ENCODE peak calls at places on chromosome 22, in ten cellular contexts. One of them, this sample, is unnamed.

GRCh38 chr22:22210375-22210774 is 34.2 kb upstream of the VPREB1 start:
- DNase-seq in CD8-positive, alpha-beta memory T cell: peak
- DNase-seq in CD8-positive, alpha-beta T cell: no peak
- DNase-seq in WERI-Rb-1: no peak
- DNase-seq in heart left ventricle: no peak
- DNase-seq in GM23338: no peak
- DNase-seq in OCI-LY7: no peak
- DNase-seq in A549: no peak
- DNase-seq in naive thymus-derived CD4-positive, alpha-beta T cell: no peak
- DNase-seq in transverse colon: no peak
- DNase-seq in this sample: no peak

GRCh38 chr22:29209624-29209929 is 3.9 kb downstream of the EMID1 start:
- DNase-seq in CD8-positive, alpha-beta memory T cell: no peak
- DNase-seq in CD8-positive, alpha-beta T cell: no peak
- DNase-seq in WERI-Rb-1: no peak
- DNase-seq in heart left ventricle: no peak
- DNase-seq in GM23338: peak
- DNase-seq in OCI-LY7: no peak
- DNase-seq in A549: no peak
- DNase-seq in naive thymus-derived CD4-positive, alpha-beta T cell: no peak
- DNase-seq in transverse colon: no peak
- DNase-seq in this sample: no peak

GRCh38 chr22:49861642-49862407 is 8.2 kb downstream of the ZBED4 start:
- DNase-seq in CD8-positive, alpha-beta memory T cell: no peak
- DNase-seq in CD8-positive, alpha-beta T cell: no peak
- DNase-seq in WERI-Rb-1: no peak
- DNase-seq in heart left ventricle: no peak
- DNase-seq in GM23338: no peak
- DNase-seq in OCI-LY7: no peak
- DNase-seq in A549: no peak
- DNase-seq in naive thymus-derived CD4-positive, alpha-beta T cell: no peak
- DNase-seq in transverse colon: no peak
- DNase-seq in this sample: no peak

GRCh38 chr22:30453731-30454510 is 17.9 kb downstream of the SEC14L3 start:
- DNase-seq in CD8-positive, alpha-beta memory T cell: no peak
- DNase-seq in CD8-positive, alpha-beta T cell: no peak
- DNase-seq in WERI-Rb-1: peak
- DNase-seq in heart left ventricle: no peak
- DNase-seq in GM23338: peak
- DNase-seq in OCI-LY7: no peak
- DNase-seq in A549: no peak
- DNase-seq in naive thymus-derived CD4-positive, alpha-beta T cell: no peak
- DNase-seq in transverse colon: no peak
- DNase-seq in this sample: no peak

GRCh38 chr22:36724836-36725235 is 21.3 kb upstream of the CACNG2 start:
- DNase-seq in CD8-positive, alpha-beta memory T cell: no peak
- DNase-seq in CD8-positive, alpha-beta T cell: no peak
- DNase-seq in WERI-Rb-1: no peak
- DNase-seq in heart left ventricle: no peak
- DNase-seq in GM23338: no peak
- DNase-seq in OCI-LY7: no peak
- DNase-seq in A549: no peak
- DNase-seq in naive thymus-derived CD4-positive, alpha-beta T cell: no peak
- DNase-seq in transverse colon: no peak
- DNase-seq in this sample: no peak

GRCh38 chr22:25623310-25623734 is 58.8 kb downstream of the GRK3 start:
- DNase-seq in CD8-positive, alpha-beta memory T cell: no peak
- DNase-seq in CD8-positive, alpha-beta T cell: no peak
- DNase-seq in WERI-Rb-1: no peak
- DNase-seq in heart left ventricle: no peak
- DNase-seq in GM23338: no peak
- DNase-seq in OCI-LY7: peak
- DNase-seq in A549: no peak
- DNase-seq in naive thymus-derived CD4-positive, alpha-beta T cell: no peak
- DNase-seq in transverse colon: no peak
- DNase-seq in this sample: no peak

GRCh38 chr22:25896098-25896497 is 154.1 kb downstream of the MYO18B start:
- DNase-seq in CD8-positive, alpha-beta memory T cell: no peak
- DNase-seq in CD8-positive, alpha-beta T cell: no peak
- DNase-seq in WERI-Rb-1: peak
- DNase-seq in heart left ventricle: no peak
- DNase-seq in GM23338: peak
- DNase-seq in OCI-LY7: peak
- DNase-seq in A549: no peak
- DNase-seq in naive thymus-derived CD4-positive, alpha-beta T cell: no peak
- DNase-seq in transverse colon: no peak
- DNase-seq in this sample: no peak

GRCh38 chr22:30828187-30829155 is 133.8 kb downstream of the OSBP2 start:
- DNase-seq in CD8-positive, alpha-beta memory T cell: no peak
- DNase-seq in CD8-positive, alpha-beta T cell: no peak
- DNase-seq in WERI-Rb-1: no peak
- DNase-seq in heart left ventricle: no peak
- DNase-seq in GM23338: no peak
- DNase-seq in OCI-LY7: no peak
- DNase-seq in A549: no peak
- DNase-seq in naive thymus-derived CD4-positive, alpha-beta T cell: no peak
- DNase-seq in transverse colon: no peak
- DNase-seq in this sample: no peak

GRCh38 chr22:30485362-30485988 is 13.7 kb upstream of the SEC14L3 start:
- DNase-seq in CD8-positive, alpha-beta memory T cell: peak
- DNase-seq in CD8-positive, alpha-beta T cell: peak
- DNase-seq in WERI-Rb-1: peak
- DNase-seq in heart left ventricle: peak
- DNase-seq in GM23338: peak
- DNase-seq in OCI-LY7: peak
- DNase-seq in A549: peak
- DNase-seq in naive thymus-derived CD4-positive, alpha-beta T cell: peak
- DNase-seq in transverse colon: peak
- DNase-seq in this sample: peak

GRCh38 chr22:45376703-45377102 is 36.7 kb downstream of the SMC1B start:
- DNase-seq in CD8-positive, alpha-beta memory T cell: no peak
- DNase-seq in CD8-positive, alpha-beta T cell: no peak
- DNase-seq in WERI-Rb-1: no peak
- DNase-seq in heart left ventricle: no peak
- DNase-seq in GM23338: no peak
- DNase-seq in OCI-LY7: no peak
- DNase-seq in A549: no peak
- DNase-seq in naive thymus-derived CD4-positive, alpha-beta T cell: no peak
- DNase-seq in transverse colon: peak
- DNase-seq in this sample: no peak

GRCh38 chr22:29820941-29821789 is 16.9 kb downstream of the ASCC2 start:
- DNase-seq in CD8-positive, alpha-beta memory T cell: no peak
- DNase-seq in CD8-positive, alpha-beta T cell: no peak
- DNase-seq in WERI-Rb-1: no peak
- DNase-seq in heart left ventricle: peak
- DNase-seq in GM23338: no peak
- DNase-seq in OCI-LY7: no peak
- DNase-seq in A549: peak
- DNase-seq in naive thymus-derived CD4-positive, alpha-beta T cell: no peak
- DNase-seq in transverse colon: peak
- DNase-seq in this sample: peak

GRCh38 chr22:50136431-50137047 is 34.0 kb upstream of the PANX2 start:
- DNase-seq in CD8-positive, alpha-beta memory T cell: no peak
- DNase-seq in CD8-positive, alpha-beta T cell: no peak
- DNase-seq in WERI-Rb-1: no peak
- DNase-seq in heart left ventricle: no peak
- DNase-seq in GM23338: no peak
- DNase-seq in OCI-LY7: no peak
- DNase-seq in A549: no peak
- DNase-seq in naive thymus-derived CD4-positive, alpha-beta T cell: no peak
- DNase-seq in transverse colon: no peak
- DNase-seq in this sample: no peak

GRCh38 chr22:42925598-42925997 is 68.5 kb upstream of the ARFGAP3 start:
- DNase-seq in CD8-positive, alpha-beta memory T cell: no peak
- DNase-seq in CD8-positive, alpha-beta T cell: no peak
- DNase-seq in WERI-Rb-1: no peak
- DNase-seq in heart left ventricle: no peak
- DNase-seq in GM23338: no peak
- DNase-seq in OCI-LY7: no peak
- DNase-seq in A549: no peak
- DNase-seq in naive thymus-derived CD4-positive, alpha-beta T cell: no peak
- DNase-seq in transverse colon: no peak
- DNase-seq in this sample: no peak

GRCh38 chr22:42683599-42684283 is 34.5 kb upstream of the CYB5R3 start:
- DNase-seq in CD8-positive, alpha-beta memory T cell: no peak
- DNase-seq in CD8-positive, alpha-beta T cell: no peak
- DNase-seq in WERI-Rb-1: no peak
- DNase-seq in heart left ventricle: peak
- DNase-seq in GM23338: no peak
- DNase-seq in OCI-LY7: no peak
- DNase-seq in A549: no peak
- DNase-seq in naive thymus-derived CD4-positive, alpha-beta T cell: no peak
- DNase-seq in transverse colon: peak
- DNase-seq in this sample: peak

DNA sequence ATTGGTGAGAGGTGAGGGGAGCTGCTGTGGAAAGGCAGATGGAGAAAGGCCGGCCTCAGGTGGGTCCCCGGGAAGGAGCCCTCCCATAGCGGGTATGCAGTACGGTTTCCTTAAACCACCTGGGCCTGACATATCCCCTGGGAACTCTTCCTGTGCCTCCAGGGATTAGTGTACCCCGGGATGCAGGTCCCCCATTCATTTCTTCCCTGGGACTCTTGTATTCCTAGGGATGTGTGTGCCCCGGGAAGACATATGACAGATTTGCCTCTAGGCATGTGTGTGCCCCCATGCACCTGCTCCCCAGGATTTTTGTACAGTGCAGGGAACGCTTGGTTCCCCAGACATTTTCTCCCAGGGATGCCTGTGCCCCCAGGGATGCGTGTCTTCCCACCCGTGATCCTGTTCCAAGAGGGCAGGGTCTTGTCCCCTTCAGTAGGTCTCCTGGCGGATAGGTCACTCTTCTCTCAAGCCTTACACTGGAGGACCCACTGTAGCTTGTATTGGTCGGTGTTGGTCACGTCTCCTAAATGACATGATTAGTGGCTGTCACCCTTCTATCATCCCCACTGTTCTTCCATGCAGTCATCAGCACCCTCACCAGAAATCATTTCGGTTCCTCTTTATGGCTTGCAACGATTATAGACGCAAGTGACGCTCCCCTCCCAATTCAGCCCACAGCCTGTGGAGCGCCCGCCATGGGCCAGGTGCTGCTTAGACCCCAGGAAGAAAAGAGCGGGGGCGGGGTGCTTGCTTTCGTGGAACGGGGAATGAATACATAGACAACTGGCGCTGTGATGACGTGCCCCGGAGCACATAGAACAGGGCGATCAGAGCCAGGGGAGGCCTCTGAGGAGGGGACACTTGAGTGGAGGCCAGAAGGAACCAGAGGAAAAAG is 1.3 kb downstream of the PARVB start:
- DNase-seq in CD8-positive, alpha-beta memory T cell: no peak
- DNase-seq in CD8-positive, alpha-beta T cell: no peak
- DNase-seq in WERI-Rb-1: no peak
- DNase-seq in heart left ventricle: peak
- DNase-seq in GM23338: peak
- DNase-seq in OCI-LY7: peak
- DNase-seq in A549: no peak
- DNase-seq in naive thymus-derived CD4-positive, alpha-beta T cell: no peak
- DNase-seq in transverse colon: peak
- DNase-seq in this sample: no peak
- H3K27ac ChIP-seq in CD8-positive, alpha-beta memory T cell: peak
- H3K27ac ChIP-seq in CD8-positive, alpha-beta T cell: no peak
- H3K27ac ChIP-seq in WERI-Rb-1: no peak
- H3K27ac ChIP-seq in heart left ventricle: peak
- H3K27ac ChIP-seq in GM23338: no peak
- H3K27ac ChIP-seq in OCI-LY7: no peak
- H3K27ac ChIP-seq in A549: peak
- H3K27ac ChIP-seq in naive thymus-derived CD4-positive, alpha-beta T cell: no peak
- H3K27ac ChIP-seq in transverse colon: peak
- H3K27ac ChIP-seq in this sample: peak

GRCh38 chr22:31852691-31853370 is 91.5 kb upstream of the YWHAH start:
- DNase-seq in CD8-positive, alpha-beta memory T cell: no peak
- DNase-seq in CD8-positive, alpha-beta T cell: no peak
- DNase-seq in WERI-Rb-1: no peak
- DNase-seq in heart left ventricle: no peak
- DNase-seq in GM23338: no peak
- DNase-seq in OCI-LY7: no peak
- DNase-seq in A549: no peak
- DNase-seq in naive thymus-derived CD4-positive, alpha-beta T cell: no peak
- DNase-seq in transverse colon: no peak
- DNase-seq in this sample: no peak
- H3K27ac ChIP-seq in CD8-positive, alpha-beta memory T cell: no peak
- H3K27ac ChIP-seq in CD8-positive, alpha-beta T cell: no peak
- H3K27ac ChIP-seq in WERI-Rb-1: no peak
- H3K27ac ChIP-seq in heart left ventricle: no peak
- H3K27ac ChIP-seq in GM23338: no peak
- H3K27ac ChIP-seq in OCI-LY7: no peak
- H3K27ac ChIP-seq in A549: no peak
- H3K27ac ChIP-seq in naive thymus-derived CD4-positive, alpha-beta T cell: no peak
- H3K27ac ChIP-seq in transverse colon: no peak
- H3K27ac ChIP-seq in this sample: no peak

DNA sequence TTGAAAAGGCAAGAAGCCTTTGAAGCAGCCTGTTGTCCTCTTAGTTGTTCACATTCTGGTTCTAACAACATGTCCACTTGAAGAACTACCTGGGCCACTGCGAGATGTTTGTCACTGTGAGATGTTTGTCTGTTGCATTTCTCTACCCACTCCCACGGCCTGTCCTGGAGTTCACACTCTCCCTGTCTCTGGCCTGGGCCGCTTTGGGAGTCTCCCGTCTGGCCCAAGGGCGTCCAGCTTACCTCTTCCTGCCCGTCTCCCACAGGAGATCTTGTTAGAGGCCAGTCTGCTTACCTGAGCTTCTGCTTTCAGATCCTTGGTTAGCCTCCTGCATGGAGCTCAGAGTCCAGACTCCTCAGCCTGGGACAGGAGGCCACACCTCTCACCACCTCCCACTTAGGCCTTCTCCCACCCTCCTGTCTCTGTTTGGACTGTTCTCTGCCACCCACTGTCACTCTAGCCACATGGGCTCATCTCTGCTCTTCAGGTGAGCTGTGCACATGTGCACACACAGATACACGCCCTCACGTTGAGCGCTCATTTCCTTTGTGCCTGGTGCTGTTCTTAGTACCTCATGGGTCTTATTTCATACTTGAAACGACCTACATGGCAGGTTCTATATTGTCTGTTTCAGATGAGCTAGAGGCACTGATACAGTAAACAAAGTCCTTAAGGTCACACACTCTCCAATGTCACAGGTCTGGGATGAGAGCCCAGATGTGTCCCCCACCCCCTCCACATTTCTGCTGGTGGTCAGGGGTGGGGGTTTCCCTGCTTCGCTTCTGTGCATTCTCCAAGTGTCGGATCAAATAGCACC is 66.1 kb downstream of the TBC1D22A start:
- DNase-seq in CD8-positive, alpha-beta memory T cell: no peak
- DNase-seq in CD8-positive, alpha-beta T cell: no peak
- DNase-seq in WERI-Rb-1: no peak
- DNase-seq in heart left ventricle: no peak
- DNase-seq in GM23338: no peak
- DNase-seq in OCI-LY7: no peak
- DNase-seq in A549: no peak
- DNase-seq in naive thymus-derived CD4-positive, alpha-beta T cell: no peak
- DNase-seq in transverse colon: no peak
- DNase-seq in this sample: no peak
- H3K27ac ChIP-seq in CD8-positive, alpha-beta memory T cell: no peak
- H3K27ac ChIP-seq in CD8-positive, alpha-beta T cell: no peak
- H3K27ac ChIP-seq in WERI-Rb-1: no peak
- H3K27ac ChIP-seq in heart left ventricle: no peak
- H3K27ac ChIP-seq in GM23338: no peak
- H3K27ac ChIP-seq in OCI-LY7: no peak
- H3K27ac ChIP-seq in A549: peak
- H3K27ac ChIP-seq in naive thymus-derived CD4-positive, alpha-beta T cell: no peak
- H3K27ac ChIP-seq in transverse colon: peak
- H3K27ac ChIP-seq in this sample: no peak

GRCh38 chr22:24550028-24550901 is 4.7 kb downstream of the GUCD1 start:
- DNase-seq in CD8-positive, alpha-beta memory T cell: no peak
- DNase-seq in CD8-positive, alpha-beta T cell: no peak
- DNase-seq in WERI-Rb-1: no peak
- DNase-seq in heart left ventricle: no peak
- DNase-seq in GM23338: no peak
- DNase-seq in OCI-LY7: no peak
- DNase-seq in A549: no peak
- DNase-seq in naive thymus-derived CD4-positive, alpha-beta T cell: no peak
- DNase-seq in transverse colon: peak
- DNase-seq in this sample: no peak
- H3K27ac ChIP-seq in CD8-positive, alpha-beta memory T cell: no peak
- H3K27ac ChIP-seq in CD8-positive, alpha-beta T cell: no peak
- H3K27ac ChIP-seq in WERI-Rb-1: no peak
- H3K27ac ChIP-seq in heart left ventricle: peak
- H3K27ac ChIP-seq in GM23338: no peak
- H3K27ac ChIP-seq in OCI-LY7: no peak
- H3K27ac ChIP-seq in A549: peak
- H3K27ac ChIP-seq in naive thymus-derived CD4-positive, alpha-beta T cell: no peak
- H3K27ac ChIP-seq in transverse colon: peak
- H3K27ac ChIP-seq in this sample: no peak

This sample was measured in substantia nigra.